ENCODE peak calls at places on chromosomes 6 and 20, in five cellular contexts. C is PC-3, Q is IMR-90, X is thoracic aorta, M is choroid plexus epithelial cell. R is an unnamed sample.

GRCh38 chr6:6332240-6332639 is 11.8 kb upstream of the F13A1 start:
- DNase-seq in C (no peak), Q (no peak), X (no peak), M (no peak), R (no peak)

GRCh38 chr6:36139991-36140710 is 9.8 kb downstream of the MAPK13 start:
- DNase-seq in C (no peak), Q (no peak), X (no peak), M (no peak), R (no peak)

GRCh38 chr6:44651604-44652003 is 264.1 kb downstream of the CDC5L start:
- DNase-seq in C (no peak), Q (no peak), X (no peak), M (no peak), R (no peak)

GRCh38 chr6:30730611-30731435 is 10.7 kb downstream of the TUBB start:
- DNase-seq in C (peak), Q (peak), X (no peak), M (peak), R (no peak)

GRCh38 chr6:125829433-125829832 is 38.7 kb downstream of the NCOA7 start:
- DNase-seq in C (no peak), Q (no peak), X (no peak), M (no peak), R (no peak)

GRCh38 chr6:13360671-13361540 is 32.6 kb upstream of the TBC1D7 start:
- DNase-seq in C (no peak), Q (no peak), X (no peak), M (peak), R (no peak)

GRCh38 chr20:51837436-51837835 is 35.1 kb upstream of the SALL4 start:
- DNase-seq in C (no peak), Q (no peak), X (no peak), M (no peak), R (no peak)

GRCh38 chr6:116035616-116036015 is 25.1 kb downstream of the FRK start:
- DNase-seq in C (no peak), Q (no peak), X (no peak), M (no peak), R (no peak)

GRCh38 chr6:13417431-13417830 is 70.0 kb downstream of the GFOD1 start:
- DNase-seq in C (no peak), Q (no peak), X (no peak), M (no peak), R (no peak)

GRCh38 chr6:5968817-5969726 is 37.7 kb downstream of the NRN1 start:
- DNase-seq in C (peak), Q (no peak), X (peak), M (no peak), R (no peak)

GRCh38 chr20:20369353-20370086 is 1.6 kb downstream of the INSM1 start:
- DNase-seq in C (peak), Q (no peak), X (no peak), M (no peak), R (no peak)

GRCh38 chr6:70686548-70687133 is 19.0 kb downstream of the SMAP1 start:
- DNase-seq in C (peak), Q (peak), X (no peak), M (peak), R (no peak)

GRCh38 chr20:33993800-33994623 is at the start of gene RALY:
- DNase-seq in C (peak), Q (peak), X (peak), M (peak), R (peak)

GRCh38 chr20:55584307-55584706 is 421.0 kb downstream of the CBLN4 start:
- DNase-seq in C (no peak), Q (no peak), X (no peak), M (no peak), R (no peak)

GRCh38 chr20:33262658-33263065 is 20.4 kb upstream of the BPIFB1 start:
- DNase-seq in C (peak), Q (peak), X (no peak), M (peak), R (no peak)

GRCh38 chr20:5504061-5504739 is 187.4 kb upstream of the PROKR2 start:
- DNase-seq in C (no peak), Q (no peak), X (peak), M (peak), R (no peak)

GRCh38 chr6:40907198-40907701 is 131.8 kb downstream of the UNC5CL start:
- DNase-seq in C (peak), Q (peak), X (no peak), M (no peak), R (no peak)

GRCh38 chr6:33827546-33828451 is 24.0 kb upstream of the MLN start:
- DNase-seq in C (peak), Q (peak), X (no peak), M (peak), R (no peak)

GRCh38 chr6:90028995-90029635 is 134.8 kb downstream of the GJA10 start:
- DNase-seq in C (no peak), Q (no peak), X (no peak), M (no peak), R (no peak)

GRCh38 chr6:39166189-39166917 is 51.4 kb upstream of the SAYSD1 start:
- DNase-seq in C (peak), Q (peak), X (peak), M (peak), R (no peak)

GRCh38 chr6:139747154-139747553 is 372.7 kb upstream of the CITED2 start:
- DNase-seq in C (no peak), Q (no peak), X (no peak), M (no peak), R (no peak)

DNA sequence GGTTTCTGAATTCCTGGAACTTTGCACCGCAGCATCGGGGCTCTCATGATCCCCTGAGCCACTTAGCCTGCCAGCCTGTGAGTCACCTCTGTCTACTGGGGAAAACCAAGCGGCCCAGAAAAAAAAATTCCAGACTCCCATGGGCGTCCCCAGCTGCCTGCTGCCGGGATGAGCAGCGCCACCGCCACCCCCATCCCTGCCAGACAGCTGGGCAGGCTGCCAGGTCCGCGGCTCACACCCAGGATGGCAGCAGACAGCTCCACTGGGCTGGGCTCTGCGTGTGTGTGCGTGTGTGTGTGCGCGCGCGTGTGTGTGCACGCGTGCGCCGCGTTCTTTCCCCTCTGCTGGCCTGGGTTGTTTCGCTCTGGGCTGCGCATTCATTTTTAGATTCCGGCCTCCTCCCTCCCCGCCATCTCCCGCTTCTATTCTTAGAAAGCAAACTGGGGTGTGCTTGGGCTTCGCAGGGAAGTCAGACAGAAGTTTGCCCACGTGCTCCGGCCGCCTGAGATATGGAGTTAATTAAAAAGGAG is 38.9 kb upstream of the PMEPA1 start:
- DNase-seq in C (peak), Q (peak), X (peak), M (peak), R (no peak)
- H3K4me3 ChIP-seq in C (peak), Q (peak), X (peak), M (peak), R (peak)

GRCh38 chr6:25447570-25447929 is 168.4 kb downstream of the CARMIL1 start:
- DNase-seq in C (no peak), Q (no peak), X (no peak), M (no peak), R (no peak)

GRCh38 chr6:25448965-25449538 is 169.9 kb downstream of the CARMIL1 start:
- DNase-seq in C (no peak), Q (no peak), X (no peak), M (no peak), R (no peak)

GRCh38 chr6:25449774-25450173 is 170.6 kb downstream of the CARMIL1 start:
- DNase-seq in C (no peak), Q (no peak), X (no peak), M (peak), R (no peak)

GRCh38 chr6:25452027-25452426 is 172.9 kb downstream of the CARMIL1 start:
- DNase-seq in C (no peak), Q (no peak), X (no peak), M (no peak), R (no peak)

GRCh38 chr6:25450469-25451198 is 171.5 kb downstream of the CARMIL1 start:
- DNase-seq in C (peak), Q (no peak), X (no peak), M (no peak), R (no peak)
- H3K4me3 ChIP-seq in C (no peak), Q (no peak), X (no peak), M (no peak), R (no peak)

GRCh38 chr6:144345451-144345850 is 60.3 kb downstream of the UTRN start:
- DNase-seq in C (no peak), Q (no peak), X (no peak), M (no peak), R (no peak)

GRCh38 chr6:144341831-144342527 is 56.8 kb downstream of the UTRN start:
- DNase-seq in C (no peak), Q (no peak), X (no peak), M (no peak), R (no peak)

GRCh38 chr6:144346719-144347446 is 61.7 kb downstream of the UTRN start:
- DNase-seq in C (peak), Q (peak), X (no peak), M (peak), R (no peak)

GRCh38 chr6:144343736-144344428 is 58.7 kb downstream of the UTRN start:
- DNase-seq in C (no peak), Q (no peak), X (no peak), M (no peak), R (no peak)

GRCh38 chr6:144344651-144345050 is 59.5 kb downstream of the UTRN start:
- DNase-seq in C (no peak), Q (no peak), X (no peak), M (no peak), R (no peak)
- H3K4me3 ChIP-seq in C (no peak), Q (no peak), X (peak), M (no peak), R (peak)

GRCh38 chr6:143098054-143098673 is 37.5 kb downstream of the AIG1 start:
- DNase-seq in C (no peak), Q (no peak), X (no peak), M (no peak), R (no peak)
- H3K4me3 ChIP-seq in C (no peak), Q (no peak), X (no peak), M (no peak), R (no peak)

R was measured in esophagus squamous epithelium.